ENCODE peak calls at places on chromosomes 13 and 19, in seven cellular contexts. One of them, this sample, is unnamed.
A peak's percentile ranks its signal among the peaks of the same experiment; 100 is the strongest.

GRCh38 chr19:3458595-3459284 is 21.6 kb downstream of the SMIM24 start:
- DNase-seq in astrocyte of the cerebellum: peak; percentile 42
- DNase-seq in midbrain: no peak
- DNase-seq in AG04449: no peak
- DNase-seq in activated T-helper 1 cell treated with anti-CD3 and anti-CD28 coated beads, Interleukin-12 subunit alpha, Interleukin-12 subunit beta, Interleukin-2, Interleukin-4 antibody, amounts not matched to agents 30 ng/mL and 10 ng/mL and 1 ng/mL, durations not matched to agents 14 hours and 24 hours and 36 hours: no peak
- DNase-seq in dorsolateral prefrontal cortex: no peak
- DNase-seq in effector memory CD4-positive, alpha-beta T cell: no peak
- DNase-seq in this sample: no peak

GRCh38 chr19:53394522-53394973 is 401 bp upstream of the ZNF765 start:
- DNase-seq in astrocyte of the cerebellum: no peak
- DNase-seq in midbrain: no peak
- DNase-seq in AG04449: no peak
- DNase-seq in activated T-helper 1 cell treated with anti-CD3 and anti-CD28 coated beads, Interleukin-12 subunit alpha, Interleukin-12 subunit beta, Interleukin-2, Interleukin-4 antibody, amounts not matched to agents 30 ng/mL and 10 ng/mL and 1 ng/mL, durations not matched to agents 14 hours and 24 hours and 36 hours: no peak
- DNase-seq in dorsolateral prefrontal cortex: peak; percentile 34
- DNase-seq in effector memory CD4-positive, alpha-beta T cell: no peak
- DNase-seq in this sample: peak; percentile 9

GRCh38 chr19:13850910-13851753 is 25.8 kb upstream of the NANOS3 start:
- DNase-seq in astrocyte of the cerebellum: peak; percentile 81
- DNase-seq in midbrain: peak; percentile 22
- DNase-seq in AG04449: no peak
- DNase-seq in activated T-helper 1 cell treated with anti-CD3 and anti-CD28 coated beads, Interleukin-12 subunit alpha, Interleukin-12 subunit beta, Interleukin-2, Interleukin-4 antibody, amounts not matched to agents 30 ng/mL and 10 ng/mL and 1 ng/mL, durations not matched to agents 14 hours and 24 hours and 36 hours: no peak
- DNase-seq in dorsolateral prefrontal cortex: peak; percentile 84
- DNase-seq in effector memory CD4-positive, alpha-beta T cell: peak; percentile 49
- DNase-seq in this sample: peak; percentile 75

GRCh38 chr13:109243311-109243951 is 543.0 kb downstream of the IRS2 start:
- DNase-seq in astrocyte of the cerebellum: peak; percentile 92
- DNase-seq in midbrain: peak; percentile 21
- DNase-seq in AG04449: peak; percentile 71
- DNase-seq in activated T-helper 1 cell treated with anti-CD3 and anti-CD28 coated beads, Interleukin-12 subunit alpha, Interleukin-12 subunit beta, Interleukin-2, Interleukin-4 antibody, amounts not matched to agents 30 ng/mL and 10 ng/mL and 1 ng/mL, durations not matched to agents 14 hours and 24 hours and 36 hours: no peak
- DNase-seq in dorsolateral prefrontal cortex: no peak
- DNase-seq in effector memory CD4-positive, alpha-beta T cell: no peak
- DNase-seq in this sample: peak; percentile 87

GRCh38 chr13:29484796-29485195 is 110.7 kb downstream of the SLC7A1 start:
- DNase-seq in astrocyte of the cerebellum: no peak
- DNase-seq in midbrain: no peak
- DNase-seq in AG04449: no peak
- DNase-seq in activated T-helper 1 cell treated with anti-CD3 and anti-CD28 coated beads, Interleukin-12 subunit alpha, Interleukin-12 subunit beta, Interleukin-2, Interleukin-4 antibody, amounts not matched to agents 30 ng/mL and 10 ng/mL and 1 ng/mL, durations not matched to agents 14 hours and 24 hours and 36 hours: no peak
- DNase-seq in dorsolateral prefrontal cortex: no peak
- DNase-seq in effector memory CD4-positive, alpha-beta T cell: no peak
- DNase-seq in this sample: no peak

GRCh38 chr13:106095406-106095805 is 440.1 kb downstream of the EFNB2 start:
- DNase-seq in astrocyte of the cerebellum: no peak
- DNase-seq in midbrain: no peak
- DNase-seq in AG04449: no peak
- DNase-seq in activated T-helper 1 cell treated with anti-CD3 and anti-CD28 coated beads, Interleukin-12 subunit alpha, Interleukin-12 subunit beta, Interleukin-2, Interleukin-4 antibody, amounts not matched to agents 30 ng/mL and 10 ng/mL and 1 ng/mL, durations not matched to agents 14 hours and 24 hours and 36 hours: no peak
- DNase-seq in dorsolateral prefrontal cortex: no peak
- DNase-seq in effector memory CD4-positive, alpha-beta T cell: no peak
- DNase-seq in this sample: no peak

GRCh38 chr19:11377756-11378155 is 3.3 kb downstream of the SWSAP1 start:
- DNase-seq in astrocyte of the cerebellum: no peak
- DNase-seq in midbrain: no peak
- DNase-seq in AG04449: no peak
- DNase-seq in activated T-helper 1 cell treated with anti-CD3 and anti-CD28 coated beads, Interleukin-12 subunit alpha, Interleukin-12 subunit beta, Interleukin-2, Interleukin-4 antibody, amounts not matched to agents 30 ng/mL and 10 ng/mL and 1 ng/mL, durations not matched to agents 14 hours and 24 hours and 36 hours: no peak
- DNase-seq in dorsolateral prefrontal cortex: no peak
- DNase-seq in effector memory CD4-positive, alpha-beta T cell: no peak
- DNase-seq in this sample: no peak

GRCh38 chr13:25727250-25727649 is 324.6 kb downstream of the SHISA2 start:
- DNase-seq in astrocyte of the cerebellum: no peak
- DNase-seq in midbrain: no peak
- DNase-seq in AG04449: no peak
- DNase-seq in activated T-helper 1 cell treated with anti-CD3 and anti-CD28 coated beads, Interleukin-12 subunit alpha, Interleukin-12 subunit beta, Interleukin-2, Interleukin-4 antibody, amounts not matched to agents 30 ng/mL and 10 ng/mL and 1 ng/mL, durations not matched to agents 14 hours and 24 hours and 36 hours: no peak
- DNase-seq in dorsolateral prefrontal cortex: no peak
- DNase-seq in effector memory CD4-positive, alpha-beta T cell: no peak
- DNase-seq in this sample: no peak

GRCh38 chr19:14413765-14414171 is 5.4 kb downstream of the DDX39A start:
- DNase-seq in astrocyte of the cerebellum: peak; percentile 59
- DNase-seq in midbrain: no peak
- DNase-seq in AG04449: no peak
- DNase-seq in activated T-helper 1 cell treated with anti-CD3 and anti-CD28 coated beads, Interleukin-12 subunit alpha, Interleukin-12 subunit beta, Interleukin-2, Interleukin-4 antibody, amounts not matched to agents 30 ng/mL and 10 ng/mL and 1 ng/mL, durations not matched to agents 14 hours and 24 hours and 36 hours: no peak
- DNase-seq in dorsolateral prefrontal cortex: no peak
- DNase-seq in effector memory CD4-positive, alpha-beta T cell: no peak
- DNase-seq in this sample: no peak

GRCh38 chr19:39684283-39684682 is 20.0 kb upstream of the LGALS14 start:
- DNase-seq in astrocyte of the cerebellum: no peak
- DNase-seq in midbrain: no peak
- DNase-seq in AG04449: no peak
- DNase-seq in activated T-helper 1 cell treated with anti-CD3 and anti-CD28 coated beads, Interleukin-12 subunit alpha, Interleukin-12 subunit beta, Interleukin-2, Interleukin-4 antibody, amounts not matched to agents 30 ng/mL and 10 ng/mL and 1 ng/mL, durations not matched to agents 14 hours and 24 hours and 36 hours: no peak
- DNase-seq in dorsolateral prefrontal cortex: no peak
- DNase-seq in effector memory CD4-positive, alpha-beta T cell: no peak
- DNase-seq in this sample: no peak

GRCh38 chr19:17496337-17496997 is 15.0 kb upstream of the PGLS start:
- DNase-seq in astrocyte of the cerebellum: no peak
- DNase-seq in midbrain: peak; percentile 58
- DNase-seq in AG04449: no peak
- DNase-seq in activated T-helper 1 cell treated with anti-CD3 and anti-CD28 coated beads, Interleukin-12 subunit alpha, Interleukin-12 subunit beta, Interleukin-2, Interleukin-4 antibody, amounts not matched to agents 30 ng/mL and 10 ng/mL and 1 ng/mL, durations not matched to agents 14 hours and 24 hours and 36 hours: peak; percentile 74
- DNase-seq in dorsolateral prefrontal cortex: no peak
- DNase-seq in effector memory CD4-positive, alpha-beta T cell: peak; percentile 69
- DNase-seq in this sample: no peak